ENCODE peak calls at places on chromosome 13, in eight cellular contexts. X, Y, N, P, A, H, K and C are unnamed samples.

GRCh38 chr13:99527346-99527745 is 26.1 kb downstream of the TM9SF2 start:
- DNase-seq in X (no peak), Y (no peak), N (no peak), P (no peak), A (no peak), H (no peak), K (no peak), C (no peak)

GRCh38 chr13:50842246-50842645 is 1.2 kb downstream of the DLEU7 start:
- DNase-seq in X (no peak), Y (no peak), N (no peak), P (no peak), A (no peak), H (no peak), K (no peak), C (no peak)

GRCh38 chr13:33236021-33236420 is 49.5 kb downstream of the STARD13 start:
- DNase-seq in X (peak), Y (peak), N (no peak), P (no peak), A (no peak), H (no peak), K (no peak), C (no peak)

GRCh38 chr13:105969761-105970160 is 565.7 kb downstream of the EFNB2 start:
- DNase-seq in X (no peak), Y (no peak), N (peak), P (no peak), A (peak), H (no peak), K (no peak), C (no peak)

GRCh38 chr13:51397262-51397933 is 55.4 kb downstream of the INTS6 start:
- DNase-seq in X (peak), Y (peak), N (peak), P (no peak), A (peak), H (no peak), K (no peak), C (no peak)

GRCh38 chr13:41199526-41199925 is 5.2 kb upstream of the KBTBD7 start:
- DNase-seq in X (no peak), Y (no peak), N (no peak), P (no peak), A (no peak), H (no peak), K (peak), C (no peak)

GRCh38 chr13:28401303-28402056 is 93.4 kb downstream of the FLT1 start:
- DNase-seq in X (peak), Y (peak), N (peak), P (no peak), A (no peak), H (no peak), K (no peak), C (no peak)

GRCh38 chr13:48542581-48543341 is 9.9 kb upstream of the RCBTB2 start:
- DNase-seq in X (peak), Y (peak), N (peak), P (peak), A (no peak), H (no peak), K (no peak), C (no peak)

GRCh38 chr13:113002206-113002821 is 33.3 kb downstream of the MCF2L start:
- DNase-seq in X (no peak), Y (peak), N (no peak), P (no peak), A (peak), H (no peak), K (no peak), C (peak)

GRCh38 chr13:74174810-74175209 is 40.6 kb upstream of the KLF12 start:
- DNase-seq in X (no peak), Y (no peak), N (no peak), P (no peak), A (no peak), H (no peak), K (no peak), C (no peak)

GRCh38 chr13:52713894-52714293 is 25.7 kb downstream of the CNMD start:
- DNase-seq in X (peak), Y (no peak), N (no peak), P (peak), A (no peak), H (no peak), K (no peak), C (no peak)

GRCh38 chr13:76863022-76863421 is 23.2 kb downstream of the KCTD12 start:
- DNase-seq in X (no peak), Y (no peak), N (no peak), P (no peak), A (no peak), H (no peak), K (no peak), C (no peak)

GRCh38 chr13:38399540-38399939 is 49.9 kb downstream of the UFM1 start:
- DNase-seq in X (no peak), Y (no peak), N (peak), P (no peak), A (no peak), H (no peak), K (no peak), C (no peak)

GRCh38 chr13:45256254-45256653 is 55.4 kb upstream of the KCTD4 start:
- DNase-seq in X (no peak), Y (no peak), N (no peak), P (no peak), A (no peak), H (no peak), K (no peak), C (no peak)

GRCh38 chr13:35514801-35515502 is 38.5 kb upstream of the MAB21L1 start:
- DNase-seq in X (no peak), Y (no peak), N (no peak), P (no peak), A (no peak), H (no peak), K (no peak), C (no peak)

GRCh38 chr13:71149498-71150363 is 717.3 kb downstream of the DACH1 start:
- DNase-seq in X (no peak), Y (no peak), N (no peak), P (no peak), A (no peak), H (no peak), K (no peak), C (no peak)

GRCh38 chr13:45021250-45021649 is 31.9 kb downstream of the GPALPP1 start:
- DNase-seq in X (no peak), Y (no peak), N (peak), P (no peak), A (no peak), H (no peak), K (no peak), C (no peak)

GRCh38 chr13:40306817-40307216 is 359.6 kb downstream of the FOXO1 start:
- DNase-seq in X (no peak), Y (no peak), N (no peak), P (no peak), A (no peak), H (no peak), K (no peak), C (no peak)

GRCh38 chr13:65909501-65909900 is 1320.6 kb downstream of the PCDH9 start:
- DNase-seq in X (no peak), Y (no peak), N (no peak), P (no peak), A (no peak), H (no peak), K (no peak), C (no peak)

GRCh38 chr13:41058229-41059070 is 2.9 kb upstream of the WBP4 start:
- DNase-seq in X (no peak), Y (no peak), N (no peak), P (peak), A (no peak), H (no peak), K (no peak), C (no peak)

GRCh38 chr13:96984061-96984508 is 10.2 kb downstream of the OXGR1 start:
- DNase-seq in X (no peak), Y (no peak), N (no peak), P (no peak), A (peak), H (no peak), K (peak), C (no peak)

GRCh38 chr13:30404207-30404606 is 18.1 kb upstream of the UBE2L5 start:
- DNase-seq in X (no peak), Y (no peak), N (no peak), P (no peak), A (no peak), H (no peak), K (no peak), C (no peak)

GRCh38 chr13:112728375-112729126 is 38.7 kb downstream of the ATP11A start:
- DNase-seq in X (no peak), Y (no peak), N (no peak), P (no peak), A (no peak), H (no peak), K (no peak), C (no peak)

GRCh38 chr13:31073859-31074718 is 87.6 kb downstream of the HSPH1 start:
- DNase-seq in X (peak), Y (no peak), N (peak), P (no peak), A (no peak), H (no peak), K (peak), C (no peak)

GRCh38 chr13:97319088-97319487 is 97.0 kb downstream of the MBNL2 start:
- DNase-seq in X (peak), Y (peak), N (peak), P (peak), A (no peak), H (no peak), K (no peak), C (no peak)

GRCh38 chr13:113904411-113904810 is 40.5 kb upstream of the GAS6 start:
- DNase-seq in X (no peak), Y (peak), N (peak), P (peak), A (peak), H (no peak), K (no peak), C (no peak)

GRCh38 chr13:45916036-45916435 is 64.5 kb upstream of the SIAH3 start:
- DNase-seq in X (no peak), Y (no peak), N (no peak), P (no peak), A (no peak), H (no peak), K (no peak), C (no peak)